ENCODE peak calls at places on chromosomes 11 and 22, in nine cellular contexts. I, L, U, J, K, Z, X, M and P are unnamed samples.

GRCh38 chr11:124840666-124841065 is 24.6 kb upstream of the ROBO3 start:
- DNase-seq in K (no peak), M (no peak), Z (no peak), U (no peak), X (no peak), L (no peak), J (no peak), I (no peak), P (no peak)

GRCh38 chr11:114291381-114291780 is 4.8 kb upstream of the NNMT start:
- DNase-seq in L (no peak), M (no peak), U (no peak), I (no peak), X (peak), K (no peak), Z (peak), J (no peak), P (peak)

GRCh38 chr11:76233936-76234703 is 27.8 kb upstream of the WNT11 start:
- DNase-seq in J (no peak), I (no peak), X (peak), U (peak), Z (no peak), M (no peak), K (no peak), L (peak), P (peak)

GRCh38 chr11:10743354-10744035 is 7.6 kb upstream of the CTR9 start:
- DNase-seq in I (peak), K (no peak), Z (no peak), L (no peak), U (no peak), M (no peak), X (no peak), J (no peak), P (no peak)

GRCh38 chr11:68312117-68312779 is at the start of gene LRP5:
- DNase-seq in U (peak), I (no peak), Z (no peak), J (no peak), L (peak), K (peak), M (no peak), X (no peak), P (peak)

GRCh38 chr11:86185346-86185745 is 59.2 kb upstream of the EED start:
- DNase-seq in M (no peak), J (no peak), Z (no peak), X (no peak), U (no peak), I (no peak), L (no peak), K (no peak), P (no peak)

GRCh38 chr11:11973361-11973800 is 35.0 kb downstream of the DKK3 start:
- DNase-seq in M (no peak), X (peak), K (no peak), U (no peak), J (no peak), Z (peak), L (peak), I (no peak), P (peak)

GRCh38 chr22:41648431-41648830 is 27.3 kb downstream of the XRCC6 start:
- DNase-seq in J (no peak), X (no peak), L (no peak), Z (no peak), M (no peak), U (no peak), K (no peak), I (no peak), P (no peak)

GRCh38 chr11:118259138-118259537 is 5.0 kb downstream of the MPZL2 start:
- DNase-seq in K (no peak), U (no peak), M (no peak), L (no peak), X (no peak), Z (no peak), I (no peak), J (no peak), P (no peak)

GRCh38 chr11:122189259-122189658 is 73.2 kb upstream of the BLID start:
- DNase-seq in M (no peak), K (peak), X (peak), I (no peak), U (no peak), Z (peak), J (no peak), L (no peak), P (peak)

GRCh38 chr11:17076517-17077239 is 789 bp downstream of the RPS13 start:
- DNase-seq in K (no peak), L (no peak), U (no peak), X (peak), Z (peak), M (no peak), I (no peak), J (no peak), P (peak)

GRCh38 chr22:49767355-49768062 is 60.2 kb downstream of the BRD1 start:
- DNase-seq in I (no peak), Z (peak), X (peak), J (peak), U (peak), K (peak), M (peak), L (peak), P (peak)

GRCh38 chr11:69065136-69065710 is 16.5 kb downstream of the TPCN2 start:
- DNase-seq in U (no peak), Z (no peak), L (no peak), J (no peak), K (no peak), M (no peak), I (no peak), X (no peak), P (no peak)

GRCh38 chr11:63764201-63764711 is 4.3 kb downstream of the ZFTA start:
- DNase-seq in K (no peak), X (no peak), L (peak), J (no peak), U (no peak), M (no peak), I (no peak), Z (no peak), P (no peak)

GRCh38 chr22:33918676-33919590 is 1.3 kb downstream of the LARGE1 start:
- DNase-seq in U (no peak), J (no peak), L (no peak), Z (no peak), I (no peak), M (no peak), X (peak), K (no peak), P (peak)

GRCh38 chr11:44930588-44931302 is 19.9 kb downstream of the TP53I11 start:
- DNase-seq in K (no peak), I (no peak), Z (no peak), J (no peak), L (no peak), U (no peak), X (no peak), M (no peak), P (no peak)

GRCh38 chr11:5626191-5626590 is 1.4 kb downstream of the TRIM34 start:
- DNase-seq in M (no peak), I (no peak), X (peak), L (no peak), K (no peak), J (no peak), U (no peak), Z (no peak), P (peak)

GRCh38 chr11:109309153-109309552 is 112.8 kb upstream of the C11orf87 start:
- DNase-seq in U (no peak), M (no peak), Z (no peak), I (no peak), L (no peak), J (no peak), K (peak), X (peak), P (peak)

GRCh38 chr11:9831122-9831521 is 167.2 kb downstream of the SWAP70 start:
- DNase-seq in J (no peak), X (no peak), Z (no peak), M (no peak), U (no peak), L (no peak), K (no peak), I (no peak), P (no peak)